ENCODE peak calls at places on chromosomes 12 and 14, in six cellular contexts. A is spleen, S is HepG2, J is endothelial cell of umbilical vein, K is tibial artery, Q is A673. F is an unnamed sample. For H3K9me3, the result is how much of the 10 kb centered on the place peaks cover.

GRCh38 chr14:52649511-52649910 is 45.8 kb downstream of the ERO1A start:
- DNase-seq in Q (no peak), K (no peak), J (no peak), S (no peak), A (no peak), F (no peak)

GRCh38 chr14:75196468-75196867 is 20.1 kb upstream of the TMED10 start:
- DNase-seq in A (no peak), S (peak), Q (no peak), J (peak), K (no peak), F (no peak)

GRCh38 chr12:19129486-19130223 is at the start of gene PLEKHA5:
- DNase-seq in K (peak), J (peak), A (peak), S (peak), Q (peak), F (peak)

GRCh38 chr14:75299064-75299463 is 20.4 kb downstream of the FOS start:
- DNase-seq in Q (peak), K (peak), S (no peak), J (no peak), A (no peak), F (peak)

GRCh38 chr12:26555139-26555538 is 277.9 kb downstream of the ITPR2 start:
- DNase-seq in J (no peak), K (no peak), Q (no peak), A (no peak), S (no peak), F (no peak)

GRCh38 chr14:23362200-23362599 is 2.8 kb downstream of the EFS start:
- DNase-seq in A (peak), J (no peak), K (no peak), Q (no peak), S (peak), F (no peak)

GRCh38 chr12:50751921-50752721 is 11.8 kb upstream of the ATF1 start:
- DNase-seq in S (no peak), J (no peak), K (no peak), Q (no peak), A (no peak), F (no peak)

GRCh38 chr14:94373708-94374107 is 14.7 kb downstream of the SERPINA1 start:
- DNase-seq in Q (no peak), K (peak), J (no peak), S (no peak), A (no peak), F (no peak)

GRCh38 chr14:57769863-57770523 is 95.9 kb downstream of the SLC35F4 start:
- DNase-seq in A (no peak), S (no peak), Q (no peak), J (no peak), K (no peak), F (no peak)

GRCh38 chr12:88225776-88226175 is 83.7 kb downstream of the TMTC3 start:
- DNase-seq in A (no peak), S (no peak), J (no peak), Q (no peak), K (no peak), F (no peak)

GRCh38 chr12:44833561-44833960 is 42.6 kb downstream of the NELL2 start:
- DNase-seq in S (no peak), A (no peak), Q (no peak), J (no peak), K (no peak), F (no peak)

GRCh38 chr14:29710015-29710414 is 217.6 kb downstream of the PRKD1 start:
- DNase-seq in A (no peak), J (peak), K (no peak), S (no peak), Q (peak), F (no peak)

GRCh38 chr12:72207094-72207493 is 65.1 kb upstream of the TRHDE start:
- DNase-seq in A (no peak), J (no peak), Q (no peak), S (no peak), K (no peak), F (no peak)

GRCh38 chr12:75270157-75270556 is 60.0 kb downstream of the CAPS2 start:
- DNase-seq in S (no peak), K (no peak), J (no peak), A (no peak), Q (no peak), F (no peak)

GRCh38 chr14:85528080-85528881 is 1.7 kb upstream of the FLRT2 start:
- DNase-seq in Q (peak), J (peak), S (peak), K (peak), A (no peak), F (no peak)

GRCh38 chr12:72543777-72544467 is 271.8 kb downstream of the TRHDE start:
- DNase-seq in S (no peak), Q (no peak), J (no peak), A (no peak), K (no peak), F (no peak)

GRCh38 chr14:105324080-105324778 is 9.7 kb downstream of the PACS2 start:
- DNase-seq in J (no peak), Q (no peak), A (no peak), K (no peak), S (no peak), F (peak)

GRCh38 chr12:111664961-111665865 is 20.5 kb downstream of the BRAP start:
- DNase-seq in J (no peak), S (no peak), Q (no peak), K (no peak), A (no peak), F (no peak)

GRCh38 chr14:59679872-59680271 is 103.3 kb upstream of the CCDC175 start:
- DNase-seq in Q (peak), A (no peak), S (no peak), J (no peak), K (peak), F (no peak)

GRCh38 chr14:77040995-77041744 is 12.7 kb upstream of the IRF2BPL start:
- DNase-seq in Q (no peak), S (no peak), A (no peak), K (peak), J (no peak), F (no peak)

GRCh38 chr12:70386771-70387170 is 20.7 kb downstream of the KCNMB4 start:
- DNase-seq in J (no peak), S (no peak), Q (no peak), A (no peak), K (no peak), F (no peak)

GRCh38 chr12:130634866-130635265 is 81.2 kb downstream of the RIMBP2 start:
- DNase-seq in J (no peak), S (no peak), A (no peak), K (no peak), Q (no peak), F (no peak)

GRCh38 chr12:5257763-5258475 is 174.0 kb upstream of the NTF3 start:
- DNase-seq in Q (no peak), S (no peak), A (no peak), J (no peak), K (no peak), F (no peak)

DNA sequence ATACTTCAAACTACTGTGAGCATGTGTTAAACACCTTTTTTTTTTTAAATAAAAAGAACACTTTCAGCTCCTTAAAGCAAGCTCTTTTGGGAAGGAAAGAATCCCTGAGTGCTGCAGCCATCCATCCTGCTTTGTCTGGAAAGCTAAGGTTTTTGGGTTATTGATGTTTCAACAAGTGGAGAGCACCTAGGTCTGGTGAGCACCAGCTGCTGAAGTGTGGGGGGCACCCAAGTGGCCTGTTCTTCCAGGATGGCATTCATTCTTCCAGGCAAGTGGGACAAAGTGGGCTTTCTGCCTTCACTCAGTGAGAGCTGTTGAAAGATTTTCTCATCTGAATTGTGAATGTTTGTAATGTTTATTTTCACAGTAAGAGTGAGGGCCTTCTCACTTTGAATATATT is 49.9 kb downstream of the BORCS5 start:
- DNase-seq in K (no peak), Q (no peak), A (no peak), J (no peak), S (no peak), F (no peak)
- H3K27ac ChIP-seq in K (no peak), Q (no peak), A (no peak), J (no peak), S (peak), F (no peak)

GRCh38 chr14:101445278-101445677 is 116.0 kb upstream of the DIO3 start:
- DNase-seq in Q (no peak), S (no peak), K (no peak), A (no peak), J (no peak), F (no peak)

GRCh38 chr14:101441710-101442109 is 119.6 kb upstream of the DIO3 start:
- DNase-seq in S (no peak), A (no peak), J (no peak), Q (no peak), K (no peak), F (no peak)

GRCh38 chr14:101442451-101442850 is 118.8 kb upstream of the DIO3 start:
- DNase-seq in A (peak), S (no peak), Q (no peak), J (no peak), K (no peak), F (no peak)

GRCh38 chr14:101446387-101446969 is 114.8 kb upstream of the DIO3 start:
- DNase-seq in Q (no peak), J (no peak), A (no peak), K (no peak), S (no peak), F (no peak)

DNA sequence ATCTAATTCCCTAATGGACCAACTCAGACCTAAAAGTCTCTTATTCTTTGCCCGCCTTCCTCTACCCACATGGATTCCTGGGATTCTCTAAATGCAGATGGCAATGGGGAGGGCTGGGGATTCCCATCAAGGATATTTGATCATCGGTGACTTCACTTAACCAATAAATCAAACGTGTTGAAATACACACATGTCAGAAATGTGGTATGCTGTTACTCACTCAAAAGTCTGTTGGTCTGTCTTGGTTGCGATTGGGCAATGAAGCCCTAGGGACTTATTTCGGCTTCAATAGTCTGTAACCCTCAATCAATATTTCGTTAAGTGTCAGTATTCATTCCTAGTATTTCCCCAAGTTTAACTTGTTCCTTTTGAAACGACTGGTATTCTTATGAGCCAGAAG is 117.2 kb upstream of the DIO3 start:
- DNase-seq in K (no peak), Q (no peak), J (no peak), S (no peak), A (no peak), F (no peak)
- H3K9me3 ChIP-seq in K (under half), Q (under half), J (under half), S (under half), A (under half), F (under half)

GRCh38 chr14:32460267-32460666 is 131.2 kb downstream of the AKAP6 start:
- DNase-seq in J (no peak), A (no peak), Q (no peak), K (no peak), S (no peak), F (no peak)

GRCh38 chr14:32453857-32454810 is 125.0 kb downstream of the AKAP6 start:
- DNase-seq in J (no peak), K (no peak), A (no peak), S (no peak), Q (no peak), F (no peak)

GRCh38 chr14:32457213-32457920 is 128.3 kb downstream of the AKAP6 start:
- DNase-seq in A (no peak), K (no peak), J (no peak), S (no peak), Q (no peak), F (no peak)

GRCh38 chr14:32458720-32459119 is 129.6 kb downstream of the AKAP6 start:
- DNase-seq in Q (no peak), J (no peak), K (no peak), S (no peak), A (no peak), F (no peak)
- H3K4me3 ChIP-seq in Q (no peak), J (no peak), K (no peak), S (no peak), A (no peak), F (no peak)

DNA sequence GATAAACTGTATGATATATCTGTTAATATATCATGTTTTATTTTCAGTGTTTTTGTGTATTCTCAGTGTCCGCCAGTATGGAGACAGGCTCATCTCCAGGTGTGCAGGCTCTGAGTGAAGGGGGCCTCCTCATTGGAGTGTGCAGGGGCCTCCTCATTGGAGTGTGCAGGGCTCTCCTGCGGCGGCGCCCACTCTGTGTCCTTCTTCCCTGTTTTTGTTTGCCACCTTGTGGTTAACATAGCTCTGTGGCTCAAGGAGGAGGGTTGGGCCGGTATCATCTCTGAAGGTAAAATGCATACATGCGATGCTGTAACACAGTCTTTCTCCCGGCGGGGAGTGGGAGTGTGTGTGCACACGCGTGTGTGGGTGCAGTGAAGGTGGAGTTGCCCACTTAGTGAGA is 429.5 kb downstream of the ZFP36L1 start:
- DNase-seq in S (no peak), Q (no peak), K (no peak), J (no peak), A (no peak), F (no peak)
- H3K27ac ChIP-seq in S (no peak), Q (no peak), K (peak), J (no peak), A (peak), F (no peak)

GRCh38 chr14:82045339-82045738 is 511.7 kb upstream of the SEL1L start:
- DNase-seq in K (no peak), Q (no peak), S (no peak), J (no peak), A (no peak), F (no peak)

GRCh38 chr14:82047777-82048470 is 514.3 kb upstream of the SEL1L start:
- DNase-seq in A (no peak), K (no peak), S (no peak), Q (no peak), J (no peak), F (no peak)

GRCh38 chr14:82046512-82047226 is 513.0 kb upstream of the SEL1L start:
- DNase-seq in S (no peak), A (no peak), J (no peak), K (no peak), Q (no peak), F (no peak)
- H3K9me3 ChIP-seq in S (half or more), A (under half), J (under half), K (under half), Q (under half), F (under half)

GRCh38 chr12:117172168-117172567 is 18.1 kb downstream of the FBXO21 start:
- DNase-seq in Q (no peak), A (no peak), S (no peak), K (no peak), J (no peak), F (no peak)
- H3K4me3 ChIP-seq in Q (no peak), A (no peak), S (no peak), K (no peak), J (no peak), F (no peak)